ENCODE peak calls at places on chromosomes 3 and 15, in seven cellular contexts. L is GM23338, A is breast epithelium, R is spleen, N is K562, Q is suprapubic skin, I is transverse colon. E is an unnamed sample.

GRCh38 chr3:31522152-31522551 is 10.6 kb upstream of the STT3B start:
- DNase-seq in L (no peak), A (no peak), R (no peak), N (peak), Q (no peak), I (no peak), E (no peak)

GRCh38 chr3:171458056-171458856 is 1.9 kb downstream of the TNIK start:
- DNase-seq in L (peak), A (no peak), R (peak), N (no peak), Q (no peak), I (peak), E (peak)

GRCh38 chr15:29969587-29970401 is 113.0 kb upstream of the GOLGA8J start:
- DNase-seq in L (no peak), A (no peak), R (no peak), N (no peak), Q (no peak), I (no peak), E (no peak)

GRCh38 chr3:133897547-133897946 is 1.9 kb upstream of the RAB6B start:
- DNase-seq in L (no peak), A (no peak), R (no peak), N (no peak), Q (no peak), I (no peak), E (no peak)

GRCh38 chr3:136078421-136079364 is 113.2 kb downstream of the PPP2R3A start:
- DNase-seq in L (peak), A (no peak), R (no peak), N (peak), Q (no peak), I (no peak), E (no peak)

GRCh38 chr3:149489060-149489690 is 14.7 kb downstream of the TM4SF4 start:
- DNase-seq in L (peak), A (no peak), R (no peak), N (peak), Q (no peak), I (no peak), E (no peak)

GRCh38 chr15:29670266-29670665 is 152.0 kb downstream of the TJP1 start:
- DNase-seq in L (no peak), A (no peak), R (no peak), N (no peak), Q (no peak), I (no peak), E (no peak)

GRCh38 chr3:110180733-110181132 is 843.4 kb upstream of the DPPA4 start:
- DNase-seq in L (no peak), A (no peak), R (no peak), N (no peak), Q (no peak), I (no peak), E (no peak)

GRCh38 chr15:57306944-57307411 is 69.3 kb upstream of the CGNL1 start:
- DNase-seq in L (peak), A (no peak), R (no peak), N (no peak), Q (no peak), I (no peak), E (no peak)

GRCh38 chr3:48112813-48113212 is 75.4 kb downstream of the CDC25A start:
- DNase-seq in L (no peak), A (no peak), R (no peak), N (no peak), Q (no peak), I (no peak), E (no peak)

GRCh38 chr3:129530331-129530761 is 1.9 kb downstream of the RHO start:
- DNase-seq in L (peak), A (no peak), R (no peak), N (no peak), Q (no peak), I (no peak), E (no peak)

GRCh38 chr3:133476971-133477375 is 77.1 kb downstream of the BFSP2 start:
- DNase-seq in L (no peak), A (no peak), R (no peak), N (no peak), Q (no peak), I (no peak), E (no peak)

GRCh38 chr15:31870336-31871158 is 159.8 kb upstream of the CHRNA7 start:
- DNase-seq in L (peak), A (peak), R (peak), N (peak), Q (peak), I (peak), E (peak)
- TF ChIP-seq POLR2AphosphoS5 in L (peak), A (no peak), R (peak), N (no peak), Q (no peak), I (peak), E (no peak)

DNA sequence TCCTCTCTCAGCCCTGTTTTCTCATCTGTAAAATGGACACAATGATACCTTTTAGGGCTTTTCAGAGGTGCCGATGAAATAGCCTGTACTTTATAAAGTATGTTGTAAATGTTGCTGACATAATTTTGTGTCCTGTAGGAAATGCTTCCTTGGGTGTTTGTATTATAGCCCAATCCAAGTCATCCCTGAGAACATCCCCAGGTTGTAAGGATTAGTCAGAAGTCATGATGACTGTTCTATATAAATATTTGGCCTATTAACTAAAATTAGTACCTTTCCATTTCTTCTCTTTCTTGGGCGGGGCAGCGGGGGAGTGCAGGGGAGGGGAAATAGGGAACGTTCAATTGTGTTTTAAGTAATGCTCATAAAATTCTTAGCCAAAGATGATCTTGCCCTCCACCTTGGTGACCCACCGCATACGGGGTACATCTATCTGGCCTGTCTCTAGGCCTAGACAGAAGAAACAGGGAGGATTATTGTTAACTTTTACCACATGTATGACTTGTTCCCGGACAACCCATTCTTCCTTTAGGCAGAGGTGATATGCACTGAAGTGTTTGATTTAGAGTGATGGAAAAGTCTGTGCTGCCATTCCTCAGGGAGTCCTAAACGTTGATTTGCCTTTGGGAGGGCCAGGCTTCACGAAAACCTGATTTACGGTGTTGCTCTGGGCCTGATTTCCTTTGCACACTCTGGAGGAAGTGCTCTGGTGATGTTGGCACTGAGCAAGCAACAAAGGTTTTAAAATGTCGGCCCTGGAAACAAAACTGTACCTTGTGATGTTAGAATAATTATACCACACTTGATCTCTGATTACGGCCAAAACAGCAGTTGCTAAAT is 120.5 kb downstream of the VGLL4 start:
- DNase-seq in L (no peak), A (no peak), R (no peak), N (no peak), Q (peak), I (no peak), E (no peak)
- TF ChIP-seq POLR2AphosphoS5 in L (no peak), A (no peak), R (no peak), N (no peak), Q (no peak), I (no peak), E (no peak)

GRCh38 chr3:38960953-38961622 is 90.7 kb downstream of the SCN11A start:
- DNase-seq in L (peak), A (no peak), R (no peak), N (peak), Q (no peak), I (peak), E (no peak)

GRCh38 chr3:38964646-38965045 is 87.1 kb downstream of the SCN11A start:
- DNase-seq in L (no peak), A (no peak), R (no peak), N (no peak), Q (no peak), I (no peak), E (no peak)

GRCh38 chr3:38957296-38957695 is 94.4 kb downstream of the SCN11A start:
- DNase-seq in L (no peak), A (no peak), R (no peak), N (no peak), Q (no peak), I (no peak), E (no peak)

DNA sequence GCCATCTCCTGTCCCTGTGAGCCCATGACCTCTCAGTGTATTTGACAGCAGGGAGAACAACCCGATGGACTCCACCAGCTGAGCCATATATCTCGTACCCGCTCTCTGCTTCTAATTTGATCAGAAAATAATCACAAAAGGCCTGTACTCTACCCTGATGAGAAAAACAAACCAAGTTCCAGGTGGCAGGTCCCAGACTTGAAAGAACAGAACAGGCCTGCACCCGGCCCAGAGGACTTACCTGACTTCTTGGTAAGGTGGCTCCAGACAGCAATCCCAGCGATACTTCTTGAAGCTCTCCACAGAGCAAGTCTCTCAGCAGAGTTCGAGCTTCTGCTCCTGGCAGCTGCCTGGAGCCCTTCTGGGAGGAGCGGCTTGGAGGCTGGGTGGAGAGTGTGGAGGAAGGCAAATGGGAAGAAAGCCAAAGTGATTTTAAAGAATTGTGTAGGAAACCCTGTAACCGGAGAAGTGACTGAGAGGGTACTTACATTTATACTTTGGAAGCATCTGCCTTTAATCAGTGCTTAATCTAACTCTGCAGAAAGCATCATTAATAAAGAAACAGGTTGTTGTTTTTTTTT is 91.6 kb downstream of the SCN11A start:
- DNase-seq in L (no peak), A (no peak), R (no peak), N (no peak), Q (no peak), I (no peak), E (no peak)
- TF ChIP-seq POLR2AphosphoS5 in L (no peak), A (no peak), R (no peak), N (no peak), Q (no peak), I (no peak), E (no peak)

GRCh38 chr15:68188647-68189046 is 16.5 kb downstream of the CALML4 start:
- DNase-seq in L (no peak), A (no peak), R (no peak), N (no peak), Q (no peak), I (no peak), E (no peak)

GRCh38 chr15:68186671-68187397 is 18.3 kb downstream of the CALML4 start:
- DNase-seq in L (no peak), A (no peak), R (no peak), N (no peak), Q (no peak), I (no peak), E (no peak)

GRCh38 chr15:68184616-68185470 is 20.3 kb downstream of the CALML4 start:
- DNase-seq in L (no peak), A (no peak), R (no peak), N (no peak), Q (no peak), I (no peak), E (no peak)

GRCh38 chr15:68190048-68190447 is 15.1 kb downstream of the CALML4 start:
- DNase-seq in L (no peak), A (no peak), R (no peak), N (no peak), Q (no peak), I (no peak), E (no peak)

DNA sequence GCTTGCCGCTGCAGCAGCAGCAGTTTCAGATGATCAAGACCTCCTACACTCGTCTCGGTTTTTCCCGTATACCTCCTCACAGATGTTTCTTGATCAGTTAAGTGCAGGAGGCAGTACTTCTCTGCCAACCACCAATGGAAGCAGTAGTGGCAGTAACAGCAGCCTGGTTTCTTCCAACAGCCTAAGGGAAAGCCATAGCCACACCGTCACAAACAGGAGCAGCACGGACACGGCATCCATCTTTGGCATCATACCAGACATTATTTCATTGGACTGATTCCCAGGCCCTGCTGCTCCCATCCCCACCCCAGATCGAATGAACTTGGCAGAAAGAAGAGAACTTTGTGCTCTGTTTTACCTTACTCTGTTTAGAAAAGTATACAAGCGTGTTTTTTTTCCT is 17.6 kb downstream of the CALML4 start:
- DNase-seq in L (no peak), A (peak), R (no peak), N (no peak), Q (no peak), I (peak), E (no peak)
- TF ChIP-seq POLR2AphosphoS5 in L (no peak), A (peak), R (no peak), N (no peak), Q (no peak), I (peak), E (peak)

GRCh38 chr15:67193223-67194009 is 61.0 kb downstream of the AAGAB start:
- DNase-seq in L (no peak), A (no peak), R (no peak), N (no peak), Q (no peak), I (no peak), E (no peak)
- TF ChIP-seq POLR2AphosphoS5 in L (no peak), A (no peak), R (peak), N (no peak), Q (no peak), I (no peak), E (no peak)

DNA sequence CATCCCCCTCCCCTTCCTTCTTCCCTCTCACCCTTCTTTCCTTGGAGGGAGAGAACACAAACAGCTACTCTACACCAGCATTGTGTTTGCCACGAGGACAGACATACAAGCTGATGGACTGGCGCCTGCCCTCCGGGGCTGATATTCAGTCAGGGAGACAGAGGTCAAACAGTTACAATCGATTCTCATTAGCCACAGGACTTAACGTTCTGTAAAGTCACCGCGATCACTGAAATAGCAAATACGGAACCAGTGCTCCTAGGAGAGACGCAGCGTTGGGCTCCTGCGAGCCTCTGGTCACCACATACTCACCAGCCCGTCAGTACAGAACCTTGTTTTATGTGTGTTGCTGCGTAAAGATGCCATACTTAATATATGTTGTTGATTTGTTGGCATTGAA is 108.8 kb downstream of the LRRK1 start:
- DNase-seq in L (no peak), A (no peak), R (peak), N (no peak), Q (peak), I (peak), E (no peak)
- TF ChIP-seq POLR2AphosphoS5 in L (no peak), A (no peak), R (no peak), N (no peak), Q (no peak), I (no peak), E (no peak)

GRCh38 chr3:123602325-123602724 is 17.5 kb upstream of the HACD2 start:
- DNase-seq in L (no peak), A (no peak), R (no peak), N (no peak), Q (no peak), I (no peak), E (no peak)
- TF ChIP-seq POLR2AphosphoS5 in L (no peak), A (no peak), R (no peak), N (no peak), Q (no peak), I (no peak), E (no peak)

GRCh38 chr3:9384141-9384828 is 13.1 kb upstream of the SETD5 start:
- DNase-seq in L (no peak), A (no peak), R (no peak), N (no peak), Q (no peak), I (no peak), E (no peak)
- TF ChIP-seq POLR2AphosphoS5 in L (no peak), A (no peak), R (no peak), N (no peak), Q (no peak), I (peak), E (no peak)

GRCh38 chr15:58611731-58612676 is 137.5 kb downstream of the ADAM10 start:
- DNase-seq in L (no peak), A (no peak), R (no peak), N (peak), Q (no peak), I (peak), E (no peak)
- TF ChIP-seq POLR2AphosphoS5 in L (no peak), A (no peak), R (no peak), N (no peak), Q (no peak), I (no peak), E (no peak)

E was measured in upper lobe of left lung.